ENCODE peak calls at places on chromosomes 13 and 19, in five cellular contexts. X is IMR-90, B is head of caudate nucleus, F is NCI-H345, V is HAP-1. A is an unnamed sample.

GRCh38 chr13:110590577-110590976 is 24.8 kb upstream of the NAXD start:
- DNase-seq in X (no peak), B (no peak), F (no peak), V (no peak), A (no peak)

GRCh38 chr19:35031072-35031881 is 1.0 kb downstream of the SCN1B start:
- DNase-seq in X (peak; percentile 18), B (peak; percentile 68), F (peak; percentile 62), V (peak; percentile 68), A (peak; percentile 51)

GRCh38 chr19:16714702-16715294 is 4.8 kb upstream of the NWD1 start:
- DNase-seq in X (peak; percentile 24), B (peak; percentile 54), F (peak; percentile 45), V (peak; percentile 77), A (peak; percentile 45)

GRCh38 chr19:10343495-10343894 is 4.1 kb upstream of the ICAM3 start:
- DNase-seq in X (no peak), B (no peak), F (no peak), V (no peak), A (no peak)

GRCh38 chr13:80923907-80924306 is 583.0 kb upstream of the SPRY2 start:
- DNase-seq in X (no peak), B (no peak), F (no peak), V (no peak), A (peak; percentile 29)

GRCh38 chr13:94061316-94061715 is 418.2 kb downstream of the DCT start:
- DNase-seq in X (peak; percentile 79), B (no peak), F (no peak), V (peak; percentile 35), A (peak; percentile 32)

GRCh38 chr19:40800997-40801377 is 2.0 kb downstream of the EGLN2 start:
- DNase-seq in X (no peak), B (no peak), F (no peak), V (no peak), A (no peak)

GRCh38 chr19:35056513-35057063 is 15.1 kb downstream of the HPN start:
- DNase-seq in X (no peak), B (no peak), F (no peak), V (no peak), A (no peak)

GRCh38 chr19:7980635-7981121 is 24.8 kb downstream of the ELAVL1 start:
- DNase-seq in X (no peak), B (no peak), F (no peak), V (no peak), A (no peak)

GRCh38 chr19:31504221-31504620 is 155.0 kb upstream of the TSHZ3 start:
- DNase-seq in X (no peak), B (no peak), F (no peak), V (no peak), A (no peak)